ENCODE peak calls at places on chromosomes 12 and 14, in five cellular contexts. O is mucosa of descending colon; E is SK-MEL-5; I is stimulated activated naive CD4-positive, alpha-beta T cell; H is HT1080. N is an unnamed sample.

GRCh38 chr12:49912345-49912744 is 8.6 kb upstream of the FAIM2 start:
- DNase-seq in O (no peak), E (no peak), I (no peak), H (no peak), N (no peak)

GRCh38 chr14:67819563-67820411 is at the start of gene RAD51B:
- DNase-seq in O (peak), E (peak), I (peak), H (peak), N (peak)

GRCh38 chr14:86035882-86036281 is 505.9 kb downstream of the FLRT2 start:
- DNase-seq in O (no peak), E (peak), I (no peak), H (peak), N (no peak)

GRCh38 chr14:105131241-105131640 is 37.3 kb downstream of the JAG2 start:
- DNase-seq in O (no peak), E (no peak), I (no peak), H (no peak), N (no peak)

GRCh38 chr14:92386637-92387036 is 63.7 kb downstream of the SLC24A4 start:
- DNase-seq in O (peak), E (no peak), I (no peak), H (no peak), N (no peak)

GRCh38 chr12:442235-442884 is 17.4 kb upstream of the B4GALNT3 start:
- DNase-seq in O (peak), E (peak), I (peak), H (peak), N (peak)

GRCh38 chr14:55116246-55117030 is 12.6 kb upstream of the LGALS3 start:
- DNase-seq in O (peak), E (no peak), I (no peak), H (no peak), N (no peak)

GRCh38 chr14:49893309-49894213 is 679 bp downstream of the ARF6 start:
- DNase-seq in O (peak), E (peak), I (peak), H (peak), N (peak)

GRCh38 chr14:59358774-59359173 is 106.4 kb downstream of the GPR135 start:
- DNase-seq in O (peak), E (no peak), I (no peak), H (no peak), N (no peak)

GRCh38 chr12:117085318-117085947 is 13.8 kb downstream of the TESC start:
- DNase-seq in O (no peak), E (no peak), I (no peak), H (no peak), N (peak)

GRCh38 chr14:20751963-20752562 is 6.4 kb downstream of the EDDM3A start:
- DNase-seq in O (no peak), E (no peak), I (no peak), H (peak), N (no peak)

GRCh38 chr12:128761305-128761880 is 62.4 kb downstream of the SLC15A4 start:
- DNase-seq in O (no peak), E (no peak), I (no peak), H (no peak), N (no peak)

GRCh38 chr12:94183702-94184379 is 35.5 kb downstream of the PLXNC1 start:
- DNase-seq in O (peak), E (no peak), I (no peak), H (no peak), N (no peak)

GRCh38 chr14:99560946-99561683 is 42.9 kb downstream of the CCDC85C start:
- DNase-seq in O (no peak), E (no peak), I (no peak), H (no peak), N (no peak)